ENCODE peak calls at places on chromosomes 5 and 9, in ten cellular contexts. One of them, this sample, is unnamed.

GRCh38 chr5:101977729-101978345 is 318.2 kb downstream of the SLCO4C1 start:
- DNase-seq in heart right ventricle: no peak
- DNase-seq in upper lobe of left lung: no peak
- DNase-seq in heart left ventricle: no peak
- DNase-seq in lower lobe of right lung: no peak
- DNase-seq in cardiac fibroblast: peak; percentile 61
- DNase-seq in endothelial cell: peak; percentile 11
- DNase-seq in esophagus muscularis mucosa: no peak
- DNase-seq in foreskin keratinocyte: no peak
- DNase-seq in AG09319: no peak
- DNase-seq in this sample: no peak

GRCh38 chr5:178207917-178208280 is 3.6 kb downstream of the HNRNPAB start:
- DNase-seq in cardiac fibroblast: no peak
- DNase-seq in heart right ventricle: no peak
- DNase-seq in foreskin keratinocyte: no peak
- DNase-seq in lower lobe of right lung: no peak
- DNase-seq in endothelial cell: no peak
- DNase-seq in esophagus muscularis mucosa: no peak
- DNase-seq in heart left ventricle: no peak
- DNase-seq in upper lobe of left lung: no peak
- DNase-seq in AG09319: no peak
- DNase-seq in this sample: no peak

GRCh38 chr9:120569556-120569955 is 10.4 kb downstream of the CDK5RAP2 start:
- DNase-seq in foreskin keratinocyte: no peak
- DNase-seq in heart left ventricle: no peak
- DNase-seq in lower lobe of right lung: no peak
- DNase-seq in esophagus muscularis mucosa: no peak
- DNase-seq in cardiac fibroblast: no peak
- DNase-seq in endothelial cell: no peak
- DNase-seq in heart right ventricle: no peak
- DNase-seq in AG09319: no peak
- DNase-seq in upper lobe of left lung: no peak
- DNase-seq in this sample: no peak

GRCh38 chr9:3931996-3932906 is 367.6 kb downstream of the GLIS3 start:
- DNase-seq in esophagus muscularis mucosa: no peak
- DNase-seq in lower lobe of right lung: no peak
- DNase-seq in cardiac fibroblast: peak; percentile 37
- DNase-seq in endothelial cell: no peak
- DNase-seq in heart right ventricle: no peak
- DNase-seq in AG09319: no peak
- DNase-seq in heart left ventricle: no peak
- DNase-seq in foreskin keratinocyte: peak; percentile 55
- DNase-seq in upper lobe of left lung: no peak
- DNase-seq in this sample: no peak

GRCh38 chr5:152462021-152462721 is 57.1 kb upstream of the NMUR2 start:
- DNase-seq in foreskin keratinocyte: no peak
- DNase-seq in AG09319: no peak
- DNase-seq in lower lobe of right lung: no peak
- DNase-seq in endothelial cell: no peak
- DNase-seq in heart left ventricle: no peak
- DNase-seq in cardiac fibroblast: no peak
- DNase-seq in heart right ventricle: no peak
- DNase-seq in esophagus muscularis mucosa: no peak
- DNase-seq in upper lobe of left lung: no peak
- DNase-seq in this sample: no peak

GRCh38 chr9:96279927-96280326 is 22.0 kb downstream of the HSD17B3 start:
- DNase-seq in heart left ventricle: no peak
- DNase-seq in AG09319: no peak
- DNase-seq in cardiac fibroblast: no peak
- DNase-seq in foreskin keratinocyte: peak; percentile 46
- DNase-seq in endothelial cell: no peak
- DNase-seq in upper lobe of left lung: no peak
- DNase-seq in heart right ventricle: no peak
- DNase-seq in esophagus muscularis mucosa: no peak
- DNase-seq in lower lobe of right lung: no peak
- DNase-seq in this sample: no peak

GRCh38 chr9:71743217-71743705 is 25.1 kb downstream of the CEMIP2 start:
- DNase-seq in upper lobe of left lung: no peak
- DNase-seq in heart left ventricle: no peak
- DNase-seq in foreskin keratinocyte: no peak
- DNase-seq in heart right ventricle: no peak
- DNase-seq in esophagus muscularis mucosa: no peak
- DNase-seq in endothelial cell: no peak
- DNase-seq in lower lobe of right lung: no peak
- DNase-seq in cardiac fibroblast: peak; percentile 73
- DNase-seq in AG09319: no peak
- DNase-seq in this sample: no peak

GRCh38 chr5:117295941-117296340 is 721.3 kb upstream of the SEMA6A start:
- DNase-seq in upper lobe of left lung: no peak
- DNase-seq in heart left ventricle: no peak
- DNase-seq in esophagus muscularis mucosa: no peak
- DNase-seq in foreskin keratinocyte: no peak
- DNase-seq in lower lobe of right lung: no peak
- DNase-seq in cardiac fibroblast: no peak
- DNase-seq in AG09319: no peak
- DNase-seq in endothelial cell: no peak
- DNase-seq in heart right ventricle: no peak
- DNase-seq in this sample: no peak

GRCh38 chr5:118768607-118769175 is 219.7 kb downstream of the DTWD2 start:
- DNase-seq in esophagus muscularis mucosa: no peak
- DNase-seq in foreskin keratinocyte: no peak
- DNase-seq in cardiac fibroblast: no peak
- DNase-seq in upper lobe of left lung: no peak
- DNase-seq in heart right ventricle: no peak
- DNase-seq in heart left ventricle: no peak
- DNase-seq in AG09319: no peak
- DNase-seq in lower lobe of right lung: no peak
- DNase-seq in endothelial cell: no peak
- DNase-seq in this sample: no peak

GRCh38 chr9:18437315-18438200 is 36.4 kb upstream of the ADAMTSL1 start:
- DNase-seq in esophagus muscularis mucosa: no peak
- DNase-seq in upper lobe of left lung: no peak
- DNase-seq in foreskin keratinocyte: no peak
- DNase-seq in cardiac fibroblast: peak; percentile 68
- DNase-seq in lower lobe of right lung: no peak
- DNase-seq in heart left ventricle: peak; percentile 68
- DNase-seq in endothelial cell: no peak
- DNase-seq in heart right ventricle: peak; percentile 47
- DNase-seq in AG09319: no peak
- DNase-seq in this sample: no peak

GRCh38 chr9:81649475-81649874 is 39.9 kb downstream of the TLE1 start:
- DNase-seq in AG09319: no peak
- DNase-seq in lower lobe of right lung: no peak
- DNase-seq in upper lobe of left lung: no peak
- DNase-seq in heart left ventricle: no peak
- DNase-seq in foreskin keratinocyte: no peak
- DNase-seq in esophagus muscularis mucosa: no peak
- DNase-seq in cardiac fibroblast: no peak
- DNase-seq in endothelial cell: no peak
- DNase-seq in heart right ventricle: no peak
- DNase-seq in this sample: no peak

GRCh38 chr5:156391139-156391538 is 64.2 kb downstream of the SGCD start:
- DNase-seq in upper lobe of left lung: no peak
- DNase-seq in foreskin keratinocyte: peak; percentile 23
- DNase-seq in heart left ventricle: no peak
- DNase-seq in esophagus muscularis mucosa: no peak
- DNase-seq in heart right ventricle: no peak
- DNase-seq in cardiac fibroblast: peak; percentile 95
- DNase-seq in endothelial cell: no peak
- DNase-seq in AG09319: no peak
- DNase-seq in lower lobe of right lung: no peak
- DNase-seq in this sample: no peak

GRCh38 chr5:80481019-80481893 is 6.6 kb upstream of the FAM151B start:
- DNase-seq in endothelial cell: peak; percentile 27
- DNase-seq in foreskin keratinocyte: no peak
- DNase-seq in heart right ventricle: no peak
- DNase-seq in upper lobe of left lung: no peak
- DNase-seq in heart left ventricle: no peak
- DNase-seq in lower lobe of right lung: no peak
- DNase-seq in AG09319: peak; percentile 36
- DNase-seq in esophagus muscularis mucosa: no peak
- DNase-seq in cardiac fibroblast: peak; percentile 75
- DNase-seq in this sample: no peak

GRCh38 chr9:128554155-128554862 is 1.9 kb downstream of the SPTAN1 start:
- DNase-seq in cardiac fibroblast: peak; percentile 94
- DNase-seq in heart left ventricle: peak; percentile 80
- DNase-seq in endothelial cell: peak; percentile 45
- DNase-seq in upper lobe of left lung: no peak
- DNase-seq in lower lobe of right lung: peak; percentile 52
- DNase-seq in foreskin keratinocyte: peak; percentile 66
- DNase-seq in AG09319: peak; percentile 60
- DNase-seq in heart right ventricle: peak; percentile 58
- DNase-seq in esophagus muscularis mucosa: no peak
- DNase-seq in this sample: peak; percentile 46

DNA sequence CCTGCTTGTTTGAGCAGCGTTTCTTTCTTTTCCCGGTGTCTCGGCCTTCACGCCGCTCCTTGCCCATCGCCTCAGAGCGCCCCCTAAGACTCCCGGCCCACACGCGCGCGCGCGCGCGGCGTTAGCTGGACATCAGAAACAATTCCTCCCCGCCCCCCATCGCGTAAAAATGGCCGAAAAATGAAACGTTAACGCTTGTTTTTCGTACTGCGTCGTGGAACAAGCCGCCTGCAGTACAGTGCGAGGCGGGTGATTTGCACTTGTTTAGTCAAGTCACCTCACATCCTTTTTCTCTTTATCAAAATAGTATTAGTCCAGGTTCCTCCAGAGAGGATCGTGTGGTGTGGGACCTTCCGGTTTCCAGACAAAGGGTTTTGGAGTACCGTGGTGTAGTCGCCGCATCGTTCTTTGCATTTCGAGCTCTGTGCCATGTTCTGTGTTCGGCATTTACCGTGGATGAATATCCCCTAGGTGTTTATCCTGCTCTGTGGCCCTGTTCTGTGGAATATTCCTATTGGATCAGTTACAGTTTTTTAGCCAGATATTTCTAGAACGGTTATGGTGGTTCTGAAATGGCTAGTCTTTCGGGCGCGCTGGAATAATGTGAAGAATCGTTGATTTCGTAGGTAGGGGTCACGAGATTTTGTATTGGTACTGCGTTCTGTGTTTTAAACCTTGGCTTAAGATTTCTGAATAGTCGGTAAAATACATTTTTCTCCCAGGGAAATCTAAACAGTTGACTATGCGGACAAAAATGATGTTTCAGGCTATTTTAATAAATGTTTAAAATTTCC is 1.0 kb downstream of the MATR3 start:
- DNase-seq in endothelial cell: peak; percentile 79
- DNase-seq in esophagus muscularis mucosa: peak; percentile 94
- DNase-seq in AG09319: peak; percentile 60
- DNase-seq in foreskin keratinocyte: peak; percentile 36
- DNase-seq in heart right ventricle: peak; percentile 83
- DNase-seq in upper lobe of left lung: peak; percentile 95
- DNase-seq in lower lobe of right lung: peak; percentile 76
- DNase-seq in heart left ventricle: peak; percentile 83
- DNase-seq in cardiac fibroblast: peak; percentile 84
- DNase-seq in this sample: peak; percentile 51
- TF ChIP-seq CTCF in endothelial cell: no peak
- TF ChIP-seq CTCF in esophagus muscularis mucosa: no peak
- TF ChIP-seq CTCF in AG09319: peak; percentile 48
- TF ChIP-seq CTCF in foreskin keratinocyte: peak; percentile 41
- TF ChIP-seq CTCF in heart right ventricle: peak; percentile 51
- TF ChIP-seq CTCF in upper lobe of left lung: no peak
- TF ChIP-seq CTCF in lower lobe of right lung: peak; percentile 6
- TF ChIP-seq CTCF in heart left ventricle: peak; percentile 44
- TF ChIP-seq CTCF in cardiac fibroblast: peak; percentile 36
- TF ChIP-seq CTCF in this sample: no peak

DNA sequence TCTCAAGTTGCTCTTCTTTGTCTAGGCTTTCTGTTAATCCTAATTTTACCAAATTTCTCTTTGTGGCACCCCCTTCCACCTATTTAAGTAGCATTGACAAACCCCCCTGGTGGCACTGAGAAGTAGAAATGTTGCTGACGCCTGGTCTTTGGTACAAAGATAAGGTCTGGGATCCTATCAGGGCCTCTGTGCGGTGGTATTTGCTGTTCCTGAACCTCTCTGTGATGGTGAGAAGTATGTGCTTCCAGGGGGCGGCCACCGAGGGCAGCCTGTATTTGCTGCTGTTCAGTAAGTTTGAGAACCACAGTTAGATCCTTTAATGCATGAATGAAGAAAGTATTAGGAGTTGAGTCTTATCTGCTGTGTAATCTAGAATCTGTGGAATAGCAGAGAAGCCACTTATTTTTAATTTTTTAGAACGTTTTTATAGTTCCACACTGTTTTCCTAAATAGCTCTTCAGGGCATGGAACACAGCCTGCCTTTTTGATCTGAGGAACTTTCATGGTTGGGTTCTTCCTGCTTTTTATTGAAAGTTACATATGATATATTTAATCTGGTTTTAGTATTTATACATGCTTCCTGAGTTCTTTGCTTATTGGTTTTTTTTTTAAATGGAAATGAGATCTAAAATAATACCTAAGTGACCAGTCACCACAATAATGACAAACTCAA is 124.2 kb downstream of the TRIO start:
- DNase-seq in heart left ventricle: no peak
- DNase-seq in esophagus muscularis mucosa: no peak
- DNase-seq in heart right ventricle: no peak
- DNase-seq in foreskin keratinocyte: no peak
- DNase-seq in lower lobe of right lung: no peak
- DNase-seq in upper lobe of left lung: no peak
- DNase-seq in cardiac fibroblast: no peak
- DNase-seq in AG09319: no peak
- DNase-seq in endothelial cell: no peak
- DNase-seq in this sample: no peak
- TF ChIP-seq CTCF in heart left ventricle: no peak
- TF ChIP-seq CTCF in esophagus muscularis mucosa: no peak
- TF ChIP-seq CTCF in heart right ventricle: no peak
- TF ChIP-seq CTCF in foreskin keratinocyte: no peak
- TF ChIP-seq CTCF in lower lobe of right lung: no peak
- TF ChIP-seq CTCF in upper lobe of left lung: no peak
- TF ChIP-seq CTCF in cardiac fibroblast: no peak
- TF ChIP-seq CTCF in AG09319: no peak
- TF ChIP-seq CTCF in endothelial cell: no peak
- TF ChIP-seq CTCF in this sample: no peak

GRCh38 chr5:177049285-177049684 is 26.8 kb downstream of the ZNF346 start:
- DNase-seq in upper lobe of left lung: no peak
- DNase-seq in cardiac fibroblast: no peak
- DNase-seq in esophagus muscularis mucosa: no peak
- DNase-seq in heart right ventricle: no peak
- DNase-seq in foreskin keratinocyte: no peak
- DNase-seq in heart left ventricle: no peak
- DNase-seq in lower lobe of right lung: no peak
- DNase-seq in AG09319: no peak
- DNase-seq in endothelial cell: no peak
- DNase-seq in this sample: no peak
- TF ChIP-seq CTCF in upper lobe of left lung: no peak
- TF ChIP-seq CTCF in cardiac fibroblast: no peak
- TF ChIP-seq CTCF in esophagus muscularis mucosa: no peak
- TF ChIP-seq CTCF in heart right ventricle: no peak
- TF ChIP-seq CTCF in foreskin keratinocyte: peak; percentile 11
- TF ChIP-seq CTCF in heart left ventricle: no peak
- TF ChIP-seq CTCF in lower lobe of right lung: no peak
- TF ChIP-seq CTCF in AG09319: no peak
- TF ChIP-seq CTCF in endothelial cell: no peak
- TF ChIP-seq CTCF in this sample: no peak

DNA sequence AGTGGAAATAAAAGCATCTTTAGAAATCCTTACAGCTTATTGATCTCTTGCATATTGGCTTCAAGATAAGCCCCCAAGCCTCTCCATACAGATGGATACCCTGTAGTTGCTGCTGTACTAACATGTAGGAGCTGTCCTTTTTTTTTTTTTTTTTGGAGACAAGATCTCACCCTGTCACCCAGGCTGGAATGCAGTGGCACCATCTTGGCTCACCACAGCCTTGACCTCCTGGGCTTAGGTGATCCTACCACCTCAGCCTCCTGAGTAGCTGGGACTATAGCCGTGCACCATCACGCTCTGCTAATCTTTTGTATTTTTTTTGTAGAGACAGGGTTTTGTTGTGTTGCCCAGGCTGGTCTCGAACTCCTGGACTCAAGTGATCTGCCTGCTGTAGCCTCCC is 35.4 kb downstream of the SNX30 start:
- DNase-seq in endothelial cell: no peak
- DNase-seq in heart right ventricle: no peak
- DNase-seq in lower lobe of right lung: no peak
- DNase-seq in foreskin keratinocyte: no peak
- DNase-seq in AG09319: no peak
- DNase-seq in cardiac fibroblast: no peak
- DNase-seq in upper lobe of left lung: no peak
- DNase-seq in esophagus muscularis mucosa: no peak
- DNase-seq in heart left ventricle: no peak
- DNase-seq in this sample: no peak
- TF ChIP-seq CTCF in endothelial cell: no peak
- TF ChIP-seq CTCF in heart right ventricle: no peak
- TF ChIP-seq CTCF in lower lobe of right lung: no peak
- TF ChIP-seq CTCF in foreskin keratinocyte: no peak
- TF ChIP-seq CTCF in AG09319: no peak
- TF ChIP-seq CTCF in cardiac fibroblast: no peak
- TF ChIP-seq CTCF in upper lobe of left lung: no peak
- TF ChIP-seq CTCF in esophagus muscularis mucosa: no peak
- TF ChIP-seq CTCF in heart left ventricle: no peak
- TF ChIP-seq CTCF in this sample: no peak